ENCODE peak calls at places on chromosome X, in six cellular contexts. J is A549; L is cardiac fibroblast; P is erythroblast; T is activated CD8-positive, alpha-beta memory T cell treated with anti-CD3 and anti-CD28 coated beads for 48 hours; U is K562. H is an unnamed sample.

GRCh38 chrX:35919536-35920309 is at the start of gene CFAP47:
- DNase-seq in T (no peak), L (no peak), J (peak), P (no peak), U (no peak), H (no peak)

GRCh38 chrX:9855536-9856320 is 69.5 kb downstream of the SHROOM2 start:
- DNase-seq in L (no peak), T (no peak), P (no peak), U (no peak), J (no peak), H (no peak)

GRCh38 chrX:74280759-74281158 is 23.2 kb upstream of the ZCCHC13 start:
- DNase-seq in T (no peak), J (no peak), U (no peak), L (no peak), P (no peak), H (no peak)

GRCh38 chrX:38803609-38804480 is 2.6 kb downstream of the MID1IP1 start:
- DNase-seq in J (peak), U (peak), T (peak), L (peak), P (peak), H (peak)

GRCh38 chrX:108945883-108946523 is 209.6 kb upstream of the IRS4 start:
- DNase-seq in J (no peak), T (no peak), U (no peak), L (no peak), P (no peak), H (no peak)

GRCh38 chrX:108160309-108160708 is 68.7 kb downstream of the ATG4A start:
- DNase-seq in P (no peak), U (no peak), L (no peak), J (no peak), T (no peak), H (no peak)

GRCh38 chrX:118259213-118259612 is 86.7 kb upstream of the WDR44 start:
- DNase-seq in J (no peak), U (no peak), L (no peak), T (no peak), P (no peak), H (no peak)

GRCh38 chrX:139559383-139560042 is 29.0 kb downstream of the F9 start:
- DNase-seq in U (peak), P (peak), T (no peak), J (peak), L (peak), H (peak)

GRCh38 chrX:109812236-109812635 is 79.2 kb upstream of the ACSL4 start:
- DNase-seq in U (no peak), T (no peak), J (no peak), L (no peak), P (no peak), H (no peak)

GRCh38 chrX:9525511-9526248 is 60.8 kb downstream of the TBL1X start:
- DNase-seq in L (no peak), J (no peak), P (no peak), T (no peak), U (no peak), H (no peak)

GRCh38 chrX:39774804-39775112 is 323.0 kb downstream of the BCOR start:
- DNase-seq in T (no peak), J (no peak), L (no peak), U (no peak), P (no peak), H (no peak)

GRCh38 chrX:115960440-115961084 is 210.0 kb upstream of the AGTR2 start:
- DNase-seq in P (no peak), J (peak), U (no peak), L (peak), T (no peak), H (no peak)

GRCh38 chrX:1545776-1546408 is 8.9 kb upstream of the P2RY8 start:
- DNase-seq in T (no peak), J (no peak), L (no peak), U (no peak), P (no peak), H (no peak)

GRCh38 chrX:128805236-128805635 is 718.1 kb downstream of the SMARCA1 start:
- DNase-seq in P (no peak), J (no peak), L (no peak), U (no peak), T (no peak), H (no peak)

GRCh38 chrX:134990475-134991473 is at the start of gene SMIM10:
- DNase-seq in L (peak), J (peak), U (peak), T (no peak), P (peak), H (peak)

GRCh38 chrX:124555036-124555595 is 208.8 kb downstream of the SH2D1A start:
- DNase-seq in U (no peak), L (peak), T (no peak), P (no peak), J (no peak), H (peak)

GRCh38 chrX:129523076-129524055 is at the start of gene SMARCA1:
- DNase-seq in U (peak), T (no peak), L (peak), P (peak), J (peak), H (peak)

GRCh38 chrX:132564026-132564425 is 75.2 kb upstream of the MBNL3 start:
- DNase-seq in T (no peak), L (peak), J (no peak), P (no peak), U (no peak), H (peak)

GRCh38 chrX:24424948-24425347 is 40.1 kb upstream of the PDK3 start:
- DNase-seq in U (no peak), P (no peak), T (no peak), J (no peak), L (peak), H (peak)

GRCh38 chrX:110171442-110171841 is 146.4 kb downstream of the AMMECR1 start:
- DNase-seq in J (no peak), P (no peak), U (no peak), T (no peak), L (no peak), H (no peak)

GRCh38 chrX:103276581-103277002 is at the start of gene TCEAL5:
- DNase-seq in T (no peak), P (no peak), L (no peak), J (no peak), U (no peak), H (no peak)

GRCh38 chrX:124606724-124607123 is 260.4 kb downstream of the SH2D1A start:
- DNase-seq in J (no peak), T (no peak), P (no peak), L (no peak), U (no peak), H (no peak)

GRCh38 chrX:108537005-108537404 is 97.4 kb downstream of the COL4A5 start:
- DNase-seq in P (peak), U (peak), J (peak), L (peak), T (no peak), H (peak)

GRCh38 chrX:11698747-11699146 is 33.0 kb upstream of the ARHGAP6 start:
- DNase-seq in P (no peak), J (no peak), U (no peak), T (no peak), L (peak), H (peak)

GRCh38 chrX:47797084-47797483 is 39.6 kb upstream of the ZNF81 start:
- DNase-seq in T (no peak), J (no peak), P (no peak), L (no peak), U (no peak), H (no peak)

H was measured in fibroblast of pulmonary artery.